ENCODE peak calls at places on chromosomes 12 and 14, in five cellular contexts. H is activated T-helper 1 cell treated with Interleukin-2 at 50 U/mL for 16 hours, V is T follicular helper cell, D is AG08395, N is fibroblast of gingiva. R is an unnamed sample.

GRCh38 chr12:79737875-79738718 is 47.3 kb upstream of the PAWR start:
- DNase-seq in N (peak; percentile 50), D (peak; percentile 48), H (no peak), V (peak; percentile 1), R (peak; percentile 42)

GRCh38 chr14:92058006-92058917 is 18.4 kb upstream of the TRIP11 start:
- DNase-seq in D (no peak), H (no peak), V (no peak), N (no peak), R (no peak)

GRCh38 chr12:53601296-53601847 is 24.8 kb downstream of the ATF7 start:
- DNase-seq in V (no peak), H (no peak), N (no peak), D (no peak), R (no peak)

GRCh38 chr12:65755596-65755978 is 68.7 kb upstream of the HMGA2 start:
- DNase-seq in D (no peak), V (no peak), H (no peak), N (no peak), R (no peak)

GRCh38 chr14:92263681-92264080 is 59.3 kb upstream of the SLC24A4 start:
- DNase-seq in V (no peak), N (no peak), D (no peak), H (no peak), R (no peak)

GRCh38 chr12:80632835-80633234 is 74.6 kb upstream of the MYF6 start:
- DNase-seq in N (no peak), V (no peak), H (no peak), D (no peak), R (no peak)

GRCh38 chr14:72714094-72714493 is 179.8 kb downstream of the DPF3 start:
- DNase-seq in D (no peak), V (no peak), N (no peak), H (no peak), R (no peak)

GRCh38 chr14:103541944-103542544 is 13.0 kb downstream of the TRMT61A start:
- DNase-seq in V (no peak), H (no peak), N (no peak), D (no peak), R (no peak)

GRCh38 chr14:101476258-101476930 is 84.9 kb upstream of the DIO3 start:
- DNase-seq in D (no peak), H (no peak), V (no peak), N (no peak), R (no peak)

GRCh38 chr12:116881325-116881866 is at the start of gene HRK:
- DNase-seq in H (no peak), N (no peak), V (no peak), D (no peak), R (no peak)

GRCh38 chr14:20976291-20976690 is 13.5 kb upstream of the METTL17 start:
- DNase-seq in V (no peak), N (no peak), D (no peak), H (no peak), R (no peak)

GRCh38 chr12:105561981-105562726 is 231.7 kb downstream of the C12orf75 start:
- DNase-seq in V (no peak), N (no peak), D (peak; percentile 82), H (no peak), R (no peak)

GRCh38 chr12:4383304-4383865 is 3.9 kb upstream of the FGF23 start:
- DNase-seq in N (no peak), D (no peak), H (no peak), V (no peak), R (no peak)

GRCh38 chr12:59398164-59398563 is 197.7 kb upstream of the SLC16A7 start:
- DNase-seq in V (no peak), D (no peak), N (no peak), H (no peak), R (no peak)

GRCh38 chr12:13277278-13277677 is 80.8 kb downstream of the EMP1 start:
- DNase-seq in V (no peak), N (no peak), D (no peak), H (no peak), R (no peak)

GRCh38 chr12:83042441-83043215 is 355.9 kb downstream of the TMTC2 start:
- DNase-seq in D (peak; percentile 33), H (no peak), V (no peak), N (no peak), R (no peak)

GRCh38 chr14:92135269-92135668 is 13.5 kb downstream of the CPSF2 start:
- DNase-seq in D (peak; percentile 34), H (no peak), V (no peak), N (peak; percentile 42), R (no peak)

GRCh38 chr14:34098045-34098984 is 147.4 kb upstream of the EGLN3 start:
- DNase-seq in V (no peak), D (peak; percentile 66), N (peak; percentile 18), H (no peak), R (no peak)

GRCh38 chr14:87152701-87153100 is 840.3 kb downstream of the GALC start:
- DNase-seq in D (no peak), H (no peak), V (no peak), N (no peak), R (no peak)

GRCh38 chr12:58919271-58920101 is 818 bp downstream of the LRIG3 start:
- DNase-seq in H (no peak), V (no peak), D (peak; percentile 16), N (peak; percentile 19), R (no peak)

GRCh38 chr14:68824517-68825347 is 31.9 kb upstream of the ZFP36L1 start:
- DNase-seq in D (peak; percentile 92), H (no peak), N (peak; percentile 72), V (no peak), R (no peak)

GRCh38 chr12:1356285-1356684 is 238.1 kb downstream of the FBXL14 start:
- DNase-seq in D (no peak), N (no peak), V (no peak), H (no peak), R (no peak)

GRCh38 chr12:65685514-65685913 is 138.8 kb upstream of the HMGA2 start:
- DNase-seq in H (no peak), N (peak; percentile 50), D (peak; percentile 36), V (no peak), R (no peak)

GRCh38 chr14:31894351-31894750 is 182.8 kb upstream of the ARHGAP5 start:
- DNase-seq in V (no peak), N (no peak), D (no peak), H (no peak), R (no peak)

GRCh38 chr14:31895206-31895605 is 181.9 kb upstream of the ARHGAP5 start:
- DNase-seq in H (no peak), N (peak; percentile 20), V (no peak), D (peak; percentile 13), R (no peak)

GRCh38 chr14:101836131-101836530 is 74.6 kb downstream of the PPP2R5C start:
- DNase-seq in D (peak; percentile 74), H (no peak), N (peak; percentile 33), V (no peak), R (no peak)

GRCh38 chr12:118136559-118137003 is 657 bp downstream of the PEBP1 start:
- DNase-seq in H (peak; percentile 3), V (no peak), N (peak; percentile 19), D (peak; percentile 52), R (peak; percentile 36)

GRCh38 chr12:99455350-99456037 is 192.1 kb upstream of the GARIN6 start:
- DNase-seq in H (no peak), V (no peak), D (peak; percentile 36), N (peak; percentile 52), R (no peak)

GRCh38 chr12:121600702-121601336 is 20.0 kb upstream of the KDM2B start:
- DNase-seq in D (no peak), N (no peak), V (no peak), H (no peak), R (no peak)

GRCh38 chr14:53842938-53843337 is 113.7 kb downstream of the BMP4 start:
- DNase-seq in N (no peak), V (no peak), H (no peak), D (no peak), R (no peak)

GRCh38 chr14:46279776-46280175 is 371.8 kb downstream of the RPL10L start:
- DNase-seq in D (no peak), H (no peak), N (no peak), V (no peak), R (no peak)

GRCh38 chr14:54221432-54221803 is 175.4 kb upstream of the CDKN3 start:
- DNase-seq in N (no peak), H (no peak), D (no peak), V (no peak), R (no peak)

GRCh38 chr14:83894519-83894918 is 1635.4 kb upstream of the FLRT2 start:
- DNase-seq in N (no peak), D (no peak), H (no peak), V (no peak), R (no peak)

GRCh38 chr14:99098199-99098598 is 173.8 kb downstream of the BCL11B start:
- DNase-seq in D (no peak), N (no peak), H (no peak), V (no peak), R (no peak)

R was measured in GM12864.